ENCODE peak calls at places on chromosomes 2 and 18, in seven cellular contexts. V is K562, B is GM12878, N is HepG2, E is SK-N-SH, H is GM12891, U is H1. L is an unnamed sample.
A peak's percentile ranks its signal among the peaks of the same experiment; 100 is the strongest.

GRCh38 chr2:33475381-33476099 is 909 bp upstream of the RASGRP3 start:
- DNase-seq in H (no peak), B (no peak), N (peak; percentile 61), V (peak; percentile 59), U (peak; percentile 76), E (peak; percentile 55), L (peak; percentile 39)

GRCh38 chr2:104862061-104862941 is 8.4 kb downstream of the POU3F3 start:
- DNase-seq in B (no peak), H (no peak), V (no peak), U (peak; percentile 85), E (peak; percentile 58), N (no peak), L (no peak)

GRCh38 chr2:20184067-20184938 is 40.6 kb downstream of the SDC1 start:
- DNase-seq in E (no peak), N (peak; percentile 93), U (no peak), B (no peak), V (no peak), H (no peak), L (no peak)

GRCh38 chr2:145006957-145007672 is 487.2 kb upstream of the ZEB2 start:
- DNase-seq in B (no peak), E (no peak), V (no peak), H (no peak), U (no peak), N (no peak), L (no peak)

GRCh38 chr2:132038179-132038882 is 123.4 kb downstream of the ANKRD30BL start:
- DNase-seq in E (peak; percentile 30), V (peak; percentile 12), H (no peak), N (no peak), B (no peak), U (no peak), L (no peak)

GRCh38 chr2:114526856-114527255 is 84.4 kb downstream of the DPP10 start:
- DNase-seq in H (no peak), B (no peak), V (no peak), E (no peak), N (no peak), U (no peak), L (no peak)

GRCh38 chr2:186716899-186717811 is 23.3 kb downstream of the FAM171B start:
- DNase-seq in E (no peak), V (no peak), N (no peak), U (no peak), H (no peak), B (no peak), L (no peak)

GRCh38 chr2:186841940-186842339 is 7.0 kb downstream of the ZSWIM2 start:
- DNase-seq in U (no peak), E (no peak), N (no peak), B (no peak), V (no peak), H (no peak), L (no peak)

GRCh38 chr18:59631583-59632181 is 65.5 kb downstream of the CCBE1 start:
- DNase-seq in V (peak; percentile 10), N (peak; percentile 1), B (no peak), H (no peak), E (peak; percentile 35), U (peak; percentile 59), L (no peak)

GRCh38 chr2:72494392-72494791 is 331.4 kb downstream of the EXOC6B start:
- DNase-seq in H (no peak), N (no peak), E (no peak), B (no peak), V (no peak), U (no peak), L (no peak)

GRCh38 chr2:195671563-195671962 is 14.5 kb downstream of the SLC39A10 start:
- DNase-seq in U (no peak), V (no peak), N (no peak), E (no peak), H (no peak), B (no peak), L (no peak)

GRCh38 chr2:142980246-142981068 is 103.0 kb downstream of the KYNU start:
- DNase-seq in B (no peak), N (peak; percentile 49), H (no peak), V (no peak), E (no peak), U (no peak), L (no peak)

GRCh38 chr2:197803033-197803444 is 1.4 kb upstream of the PLCL1 start:
- DNase-seq in V (peak; percentile 57), N (peak; percentile 51), U (no peak), B (peak; percentile 23), E (peak; percentile 66), H (no peak), L (no peak)

GRCh38 chr2:237682901-237683670 is 55.7 kb downstream of the LRRFIP1 start:
- DNase-seq in V (no peak), U (no peak), B (no peak), E (no peak), H (no peak), N (peak; percentile 46), L (no peak)

GRCh38 chr2:168428431-168428830 is 27.6 kb upstream of the CERS6 start:
- DNase-seq in E (no peak), B (no peak), N (no peak), V (no peak), H (no peak), U (no peak), L (no peak)

GRCh38 chr2:26758790-26759321 is 5.2 kb upstream of the SLC35F6 start:
- DNase-seq in H (no peak), E (no peak), N (no peak), V (no peak), B (no peak), U (no peak), L (no peak)

GRCh38 chr2:26754972-26755670 is 9.0 kb upstream of the SLC35F6 start:
- DNase-seq in N (no peak), V (no peak), E (peak; percentile 10), U (no peak), H (no peak), B (no peak), L (no peak)

GRCh38 chr2:26756337-26756736 is 7.7 kb upstream of the SLC35F6 start:
- DNase-seq in V (no peak), B (no peak), U (no peak), N (no peak), H (no peak), E (no peak), L (no peak)

GRCh38 chr2:26759845-26760244 is 4.2 kb upstream of the SLC35F6 start:
- DNase-seq in U (no peak), B (no peak), V (no peak), E (no peak), H (no peak), N (no peak), L (no peak)

GRCh38 chr2:26757873-26758789 is 6.0 kb upstream of the SLC35F6 start:
- DNase-seq in V (no peak), B (peak; percentile 73), E (peak; percentile 5), U (no peak), H (no peak), N (peak; percentile 92), L (no peak)
- TF ChIP-seq POLR2AphosphoS5 in V (peak; percentile 52), B (no peak), E (peak; percentile 71), U (no peak), H (no peak), N (no peak), L (no peak)

DNA sequence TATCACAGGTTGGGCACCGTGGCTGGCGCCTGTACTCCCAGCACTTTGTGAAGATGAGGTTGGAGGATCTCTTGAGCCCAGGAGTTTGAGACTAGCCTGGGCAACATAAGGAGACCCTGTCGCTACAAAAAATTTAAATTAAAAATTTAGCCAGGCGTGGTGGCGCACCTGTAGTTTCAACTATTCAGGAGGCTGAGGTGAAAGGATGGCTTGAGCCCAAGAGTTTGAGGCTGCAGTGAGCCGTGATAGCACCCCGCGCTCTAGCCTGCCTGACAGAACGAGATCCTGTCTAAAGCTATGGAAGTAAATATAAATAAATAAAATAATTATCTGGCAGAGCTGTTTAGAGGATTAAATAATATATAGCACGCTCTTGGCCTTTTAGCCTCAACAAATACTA is 1.4 kb upstream of the SH3RF3 start:
- DNase-seq in N (no peak), U (no peak), H (no peak), V (no peak), E (no peak), B (no peak), L (no peak)
- TF ChIP-seq TAF1 in N (no peak), U (no peak), H (no peak), V (no peak), E (no peak), B (no peak), L (no peak)

GRCh38 chr2:64212346-64212745 is 68.1 kb upstream of the PELI1 start:
- DNase-seq in U (no peak), E (no peak), H (no peak), B (no peak), N (no peak), V (no peak), L (no peak)

GRCh38 chr2:64212801-64213321 is 68.6 kb upstream of the PELI1 start:
- DNase-seq in H (no peak), B (peak; percentile 60), U (no peak), E (no peak), V (peak; percentile 47), N (no peak), L (no peak)

GRCh38 chr2:64217198-64217869 is 73.1 kb upstream of the PELI1 start:
- DNase-seq in E (no peak), N (no peak), U (no peak), H (no peak), V (no peak), B (no peak), L (no peak)

GRCh38 chr2:64213607-64214275 is 69.5 kb upstream of the PELI1 start:
- DNase-seq in H (no peak), B (peak; percentile 71), V (no peak), E (no peak), N (no peak), U (no peak), L (no peak)

GRCh38 chr2:64214281-64215115 is 70.3 kb upstream of the PELI1 start:
- DNase-seq in H (no peak), B (peak; percentile 91), E (no peak), U (no peak), V (peak; percentile 22), N (no peak), L (no peak)
- TF ChIP-seq POLR2AphosphoS5 in H (no peak), B (no peak), E (no peak), U (no peak), V (no peak), N (no peak), L (no peak)

DNA sequence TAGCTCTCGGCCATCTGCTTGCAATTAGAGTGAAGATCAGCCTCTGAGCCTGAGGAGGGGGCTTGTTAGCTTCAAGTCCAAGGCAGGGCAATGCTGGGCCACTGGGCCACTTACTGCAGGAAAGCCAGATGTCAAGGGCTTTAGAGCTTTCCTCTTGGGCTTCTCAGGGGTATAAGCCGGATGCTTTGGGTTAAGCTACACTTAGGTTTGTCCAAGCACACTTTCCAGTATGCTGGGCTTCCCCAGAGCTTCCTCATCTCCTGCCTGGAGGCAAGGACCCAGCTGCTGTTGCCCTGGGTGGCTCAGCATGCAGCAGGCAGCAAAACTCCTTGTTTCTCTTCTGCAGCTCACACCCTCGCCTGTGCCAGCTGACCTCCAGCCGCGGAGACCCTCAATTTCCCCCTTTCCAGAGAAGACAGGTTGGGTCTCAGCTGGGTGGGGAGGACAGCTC is 29.0 kb upstream of the ATOH8 start:
- DNase-seq in N (no peak), E (no peak), H (no peak), V (no peak), U (no peak), B (no peak), L (no peak)
- TF ChIP-seq TAF1 in N (no peak), E (no peak), H (no peak), V (no peak), U (no peak), B (no peak), L (no peak)